ENCODE peak calls at places on chromosomes 5 and 9, in four cellular contexts. D is DND-41, S is H1, I is mesendoderm. R is an unnamed sample.

GRCh38 chr5:162174358-162174757 is 106.8 kb downstream of the GABRG2 start:
- DNase-seq in S (no peak), I (peak), D (no peak), R (no peak)

GRCh38 chr5:1743769-1744085 is 55.9 kb downstream of the MRPL36 start:
- DNase-seq in D (no peak), S (peak), I (no peak), R (no peak)

GRCh38 chr9:113592806-113593575 is 129.5 kb downstream of the RGS3 start:
- DNase-seq in D (no peak), S (no peak), I (no peak), R (no peak)

GRCh38 chr5:56845904-56846479 is 30.6 kb downstream of the MAP3K1 start:
- DNase-seq in S (no peak), I (no peak), D (no peak), R (no peak)

GRCh38 chr9:1732670-1733069 is 282.5 kb upstream of the SMARCA2 start:
- DNase-seq in S (no peak), I (no peak), D (no peak), R (peak)

GRCh38 chr5:127011151-127011550 is 19.2 kb downstream of the MARCHF3 start:
- DNase-seq in I (no peak), D (no peak), S (no peak), R (no peak)

GRCh38 chr9:105912868-105913516 is 218.7 kb downstream of the TMEM38B start:
- DNase-seq in I (peak), D (no peak), S (no peak), R (no peak)

GRCh38 chr5:111603446-111603827 is 91.1 kb upstream of the STARD4 start:
- DNase-seq in S (no peak), D (no peak), I (no peak), R (no peak)

GRCh38 chr5:150511641-150512367 is 3.9 kb downstream of the NDST1 start:
- DNase-seq in I (peak), D (no peak), S (no peak), R (no peak)

GRCh38 chr9:27870404-27870803 is 297.1 kb upstream of the C9orf72 start:
- DNase-seq in S (no peak), D (no peak), I (no peak), R (no peak)

GRCh38 chr5:163580516-163580915 is 75.1 kb downstream of the MAT2B start:
- DNase-seq in I (no peak), D (no peak), S (no peak), R (no peak)

GRCh38 chr5:146233441-146233840 is 30.0 kb downstream of the RBM27 start:
- DNase-seq in S (no peak), D (no peak), I (no peak), R (no peak)

DNA sequence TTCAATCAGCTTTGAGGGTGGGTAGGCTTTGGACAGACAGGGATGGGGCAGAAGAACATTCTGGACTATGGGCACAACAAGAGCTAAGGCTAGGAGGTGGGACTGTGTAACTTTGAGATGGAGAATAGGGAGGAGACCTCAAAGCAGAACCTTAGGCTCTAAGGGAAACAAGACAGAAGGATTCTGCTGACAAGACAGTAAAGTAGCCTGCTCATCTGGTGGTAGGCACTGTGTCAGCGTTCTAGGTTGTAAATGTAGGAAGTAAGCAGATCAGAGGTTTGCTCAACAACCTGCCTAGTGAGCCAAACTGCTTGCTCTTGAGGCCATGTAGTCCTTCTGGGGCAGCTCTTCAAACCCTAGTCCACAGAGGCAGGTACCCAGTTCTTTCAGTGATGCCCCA is 15.0 kb upstream of the IL12B start:
- DNase-seq in S (no peak), D (no peak), I (no peak), R (no peak)
- H3K4me2 ChIP-seq in S (no peak), D (no peak), I (no peak), R (no peak)

DNA sequence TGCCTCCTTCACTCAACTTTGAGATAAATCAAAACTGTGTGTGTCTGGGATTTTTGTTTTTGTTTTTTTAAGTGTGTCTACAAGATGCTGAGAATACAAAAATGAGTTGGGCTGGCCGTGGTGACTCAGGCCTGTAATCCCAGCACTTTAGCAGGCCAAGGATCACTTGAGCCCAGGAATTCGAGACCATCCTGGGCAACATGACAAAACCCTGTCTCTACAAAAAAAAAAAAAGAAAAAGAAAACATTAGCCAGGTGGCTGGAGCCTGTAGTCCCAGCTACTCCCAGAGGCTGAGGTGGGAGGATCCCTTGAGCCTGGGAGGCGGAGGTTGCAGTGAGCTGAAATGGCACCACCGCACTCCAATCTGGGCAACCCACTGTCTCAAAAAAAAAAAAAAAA is 21.0 kb downstream of the HNRNPK start:
- DNase-seq in I (no peak), S (no peak), D (no peak), R (no peak)
- H3K4me2 ChIP-seq in I (no peak), S (no peak), D (no peak), R (no peak)

GRCh38 chr9:121731919-121732318 is 80.5 kb downstream of the DAB2IP start:
- DNase-seq in D (no peak), S (no peak), I (no peak), R (no peak)
- H3K4me2 ChIP-seq in D (no peak), S (no peak), I (no peak), R (no peak)

GRCh38 chr5:76545184-76545583 is 78.0 kb downstream of the F2RL2 start:
- DNase-seq in I (no peak), D (no peak), S (no peak), R (no peak)

GRCh38 chr5:76547891-76548524 is 75.2 kb downstream of the F2RL2 start:
- DNase-seq in S (no peak), D (no peak), I (no peak), R (no peak)

GRCh38 chr5:76546497-76547102 is 76.6 kb downstream of the F2RL2 start:
- DNase-seq in D (no peak), I (no peak), S (no peak), R (no peak)

GRCh38 chr5:76548525-76549229 is 74.5 kb downstream of the F2RL2 start:
- DNase-seq in S (no peak), D (no peak), I (peak), R (no peak)

DNA sequence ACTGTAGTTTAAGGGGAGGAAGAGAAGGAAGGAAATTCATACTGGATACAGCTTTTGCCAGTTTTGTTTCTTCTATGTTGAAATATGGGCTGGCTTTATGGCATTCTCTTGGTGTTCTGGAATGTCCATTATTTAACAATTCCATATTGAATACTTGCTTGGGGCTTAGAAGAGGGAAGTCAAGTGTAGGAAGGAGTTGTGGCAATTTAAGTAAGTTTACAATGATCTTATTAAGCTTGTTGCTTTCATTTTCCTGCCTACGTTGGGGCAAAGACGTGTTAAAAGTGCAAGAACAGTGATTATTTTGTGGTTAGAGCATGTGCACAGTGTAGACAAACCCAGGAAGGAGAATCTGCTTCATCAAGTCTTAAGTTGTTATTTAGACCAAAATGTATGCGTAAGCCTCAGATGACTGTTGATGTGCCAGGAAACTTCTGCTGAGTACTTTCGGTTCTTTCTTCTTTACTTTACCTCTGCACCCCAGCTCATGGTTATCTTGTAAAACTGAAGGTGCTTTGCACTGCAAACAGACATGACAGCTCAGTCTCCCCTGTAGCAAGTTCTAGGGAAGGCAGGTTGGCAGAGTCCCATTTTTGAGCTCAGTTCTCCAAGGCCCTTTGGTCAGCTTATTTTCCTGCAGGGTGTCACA is 75.8 kb downstream of the F2RL2 start:
- DNase-seq in D (no peak), I (no peak), S (no peak), R (no peak)
- H3K4me2 ChIP-seq in D (peak), I (no peak), S (no peak), R (no peak)

GRCh38 chr5:135138116-135138850 is 104.3 kb upstream of the PITX1 start:
- DNase-seq in I (no peak), D (no peak), S (no peak), R (no peak)
- H3K4me2 ChIP-seq in I (no peak), D (no peak), S (no peak), R (no peak)

GRCh38 chr5:24067208-24067607 is 559.8 kb downstream of the PRDM9 start:
- DNase-seq in I (no peak), D (no peak), S (no peak), R (no peak)

GRCh38 chr5:24068507-24068906 is 561.1 kb downstream of the PRDM9 start:
- DNase-seq in D (no peak), S (no peak), I (no peak), R (no peak)

GRCh38 chr5:24073097-24073496 is 565.7 kb downstream of the PRDM9 start:
- DNase-seq in I (peak), S (no peak), D (no peak), R (no peak)
- H3K4me2 ChIP-seq in I (no peak), S (no peak), D (no peak), R (no peak)

GRCh38 chr5:58469895-58470294 is 10.0 kb upstream of the PLK2 start:
- DNase-seq in S (no peak), I (no peak), D (no peak), R (peak)

GRCh38 chr5:58462623-58463230 is 2.8 kb upstream of the PLK2 start:
- DNase-seq in S (no peak), I (peak), D (peak), R (peak)

GRCh38 chr5:58462154-58462553 is 2.3 kb upstream of the PLK2 start:
- DNase-seq in S (no peak), D (no peak), I (no peak), R (peak)

GRCh38 chr5:58466939-58467338 is 7.1 kb upstream of the PLK2 start:
- DNase-seq in I (peak), D (peak), S (no peak), R (peak)
- H3K4me2 ChIP-seq in I (no peak), D (no peak), S (no peak), R (no peak)

R was measured in Karpas-422.